ENCODE peak calls at places on chromosomes 13 and 19, in six cellular contexts. C is K562, L is adrenal gland, O is breast epithelium, M is testis, W is IMR-90. Z is an unnamed sample.

GRCh38 chr13:97460004-97460756 is 26.2 kb downstream of the RAP2A start:
- DNase-seq in C (no peak), L (no peak), O (no peak), M (no peak), W (peak; percentile 38), Z (peak; percentile 27)

GRCh38 chr19:18436651-18437478 is 1.1 kb downstream of the ISYNA1 start:
- DNase-seq in C (peak; percentile 83), L (peak; percentile 85), O (peak; percentile 71), M (peak; percentile 92), W (peak; percentile 69), Z (peak; percentile 86)

GRCh38 chr13:33910267-33910666 is 92.3 kb downstream of the RFC3 start:
- DNase-seq in C (no peak), L (no peak), O (no peak), M (no peak), W (no peak), Z (no peak)

GRCh38 chr19:11251650-11252314 is 10.5 kb downstream of the DOCK6 start:
- DNase-seq in C (no peak), L (no peak), O (no peak), M (no peak), W (no peak), Z (no peak)

GRCh38 chr13:109521719-109522118 is 264.7 kb downstream of the IRS2 start:
- DNase-seq in C (no peak), L (no peak), O (no peak), M (no peak), W (no peak), Z (no peak)

GRCh38 chr13:27139565-27139964 is 32.0 kb downstream of the USP12 start:
- DNase-seq in C (no peak), L (no peak), O (no peak), M (no peak), W (no peak), Z (no peak)

GRCh38 chr19:13953021-13953531 is 767 bp downstream of the DCAF15 start:
- DNase-seq in C (no peak), L (no peak), O (no peak), M (peak; percentile 74), W (peak; percentile 39), Z (peak; percentile 49)

GRCh38 chr19:7975037-7975436 is 30.4 kb downstream of the ELAVL1 start:
- DNase-seq in C (no peak), L (peak; percentile 74), O (no peak), M (no peak), W (no peak), Z (no peak)

GRCh38 chr13:99626461-99627082 is 125.3 kb downstream of the TM9SF2 start:
- DNase-seq in C (no peak), L (peak; percentile 44), O (no peak), M (peak; percentile 46), W (peak; percentile 21), Z (no peak)

GRCh38 chr13:33710924-33711323 is 107.0 kb upstream of the RFC3 start:
- DNase-seq in C (no peak), L (no peak), O (no peak), M (no peak), W (no peak), Z (no peak)

GRCh38 chr13:84500016-84500415 is 617.7 kb upstream of the SLITRK1 start:
- DNase-seq in C (no peak), L (no peak), O (no peak), M (no peak), W (peak; percentile 9), Z (no peak)

GRCh38 chr13:46893820-46894533 is 2.9 kb downstream of the HTR2A start:
- DNase-seq in C (peak; percentile 82), L (peak; percentile 49), O (no peak), M (peak; percentile 84), W (peak; percentile 17), Z (peak; percentile 69)

GRCh38 chr19:13026478-13026999 is 31.3 kb downstream of the NFIX start:
- DNase-seq in C (no peak), L (no peak), O (no peak), M (no peak), W (peak; percentile 57), Z (no peak)

GRCh38 chr19:5624154-5624663 is 1.3 kb downstream of the SAFB start:
- DNase-seq in C (no peak), L (peak; percentile 62), O (peak; percentile 27), M (peak; percentile 65), W (peak; percentile 61), Z (peak; percentile 61)

GRCh38 chr19:40150170-40150569 is 41.1 kb upstream of the MAP3K10 start:
- DNase-seq in C (no peak), L (no peak), O (no peak), M (no peak), W (peak; percentile 15), Z (no peak)

GRCh38 chr19:19747357-19748220 is 14.7 kb upstream of the ZNF14 start:
- DNase-seq in C (no peak), L (no peak), O (no peak), M (no peak), W (no peak), Z (no peak)

GRCh38 chr19:53086949-53087348 is 16.3 kb downstream of the ZNF160 start:
- DNase-seq in C (no peak), L (peak; percentile 93), O (peak; percentile 37), M (peak; percentile 76), W (peak; percentile 32), Z (no peak)

GRCh38 chr19:49799271-49799797 is 13.8 kb downstream of the FUZ start:
- DNase-seq in C (no peak), L (no peak), O (no peak), M (no peak), W (no peak), Z (no peak)
- TF ChIP-seq POLR2A in C (no peak), L (no peak), O (no peak), M (no peak), W (no peak), Z (no peak)

GRCh38 chr19:10159610-10160009 is 35.1 kb downstream of the DNMT1 start:
- DNase-seq in C (no peak), L (no peak), O (no peak), M (no peak), W (no peak), Z (no peak)

GRCh38 chr19:10163557-10163956 is 31.2 kb downstream of the DNMT1 start:
- DNase-seq in C (no peak), L (no peak), O (no peak), M (no peak), W (no peak), Z (no peak)

GRCh38 chr19:10155834-10156233 is 36.1 kb upstream of the EIF3G start:
- DNase-seq in C (no peak), L (no peak), O (no peak), M (no peak), W (peak; percentile 34), Z (no peak)

GRCh38 chr19:10158485-10158884 is 36.3 kb downstream of the DNMT1 start:
- DNase-seq in C (no peak), L (no peak), O (no peak), M (no peak), W (no peak), Z (no peak)

DNA sequence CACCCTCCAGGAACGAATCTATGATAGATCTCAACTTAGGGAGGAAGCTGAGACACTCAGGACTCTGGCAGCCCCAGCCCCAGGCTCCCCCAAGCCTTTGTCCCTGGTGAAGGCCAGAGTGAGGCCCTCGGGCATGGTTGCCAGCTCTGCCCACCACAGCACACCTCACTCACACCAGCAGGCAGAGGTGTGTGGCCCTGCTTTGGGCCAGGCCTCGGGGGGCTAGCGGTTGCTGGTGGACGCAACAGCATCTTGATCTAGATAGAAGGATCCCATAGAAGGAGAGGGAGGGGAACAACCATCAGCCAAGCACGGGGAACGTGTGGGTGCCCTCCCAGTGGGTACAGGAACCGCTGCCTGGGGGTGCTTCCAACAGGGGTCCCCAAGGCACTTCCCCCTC is 36.7 kb downstream of the DNMT1 start:
- DNase-seq in C (no peak), L (no peak), O (no peak), M (no peak), W (no peak), Z (no peak)
- TF ChIP-seq POLR2A in C (no peak), L (no peak), O (no peak), M (no peak), W (no peak), Z (no peak)

GRCh38 chr19:55482967-55483671 is 1.9 kb upstream of the NAT14 start:
- DNase-seq in C (no peak), L (no peak), O (no peak), M (no peak), W (no peak), Z (no peak)

GRCh38 chr19:55481148-55482127 is 3.5 kb upstream of the NAT14 start:
- DNase-seq in C (no peak), L (no peak), O (no peak), M (no peak), W (no peak), Z (no peak)

GRCh38 chr19:55483681-55484361 is 1.2 kb upstream of the NAT14 start:
- DNase-seq in C (no peak), L (no peak), O (no peak), M (no peak), W (no peak), Z (no peak)

GRCh38 chr19:55484571-55485438 is at the start of gene NAT14:
- DNase-seq in C (peak; percentile 91), L (peak; percentile 58), O (no peak), M (peak; percentile 69), W (peak; percentile 48), Z (peak; percentile 78)

GRCh38 chr19:55482128-55482961 is 2.6 kb upstream of the NAT14 start:
- DNase-seq in C (no peak), L (no peak), O (no peak), M (no peak), W (no peak), Z (no peak)
- TF ChIP-seq POLR2A in C (no peak), L (no peak), O (no peak), M (no peak), W (no peak), Z (no peak)

GRCh38 chr19:16326401-16327130 is 1.9 kb downstream of the KLF2 start:
- DNase-seq in C (no peak), L (no peak), O (no peak), M (no peak), W (no peak), Z (no peak)
- TF ChIP-seq POLR2A in C (no peak), L (no peak), O (no peak), M (no peak), W (peak; percentile 19), Z (no peak)